ENCODE peak calls at places on chromosomes 11 and 22, in six cellular contexts. One of them, this sample, is unnamed.

GRCh38 chr11:128890543-128891409 is at the start of gene KCNJ5:
- DNase-seq in skeletal muscle cell: no peak
- DNase-seq in astrocyte of the spinal cord: no peak
- DNase-seq in cardiac muscle cell: peak
- DNase-seq in AG09309: no peak
- DNase-seq in IMR-90: no peak
- DNase-seq in this sample: peak

GRCh38 chr22:31090217-31091085 is 9.3 kb downstream of the SMTN start:
- DNase-seq in cardiac muscle cell: no peak
- DNase-seq in AG09309: no peak
- DNase-seq in astrocyte of the spinal cord: no peak
- DNase-seq in skeletal muscle cell: no peak
- DNase-seq in IMR-90: no peak
- DNase-seq in this sample: no peak

GRCh38 chr11:71179877-71180276 is 72.5 kb downstream of the SHANK2 start:
- DNase-seq in cardiac muscle cell: no peak
- DNase-seq in AG09309: no peak
- DNase-seq in astrocyte of the spinal cord: no peak
- DNase-seq in IMR-90: no peak
- DNase-seq in skeletal muscle cell: no peak
- DNase-seq in this sample: no peak

GRCh38 chr11:76935030-76935429 is 74.3 kb downstream of the ACER3 start:
- DNase-seq in IMR-90: no peak
- DNase-seq in skeletal muscle cell: no peak
- DNase-seq in astrocyte of the spinal cord: peak
- DNase-seq in cardiac muscle cell: peak
- DNase-seq in AG09309: no peak
- DNase-seq in this sample: peak

GRCh38 chr11:27717377-27717776 is 17.1 kb upstream of the BDNF start:
- DNase-seq in astrocyte of the spinal cord: peak
- DNase-seq in cardiac muscle cell: no peak
- DNase-seq in skeletal muscle cell: no peak
- DNase-seq in IMR-90: no peak
- DNase-seq in AG09309: no peak
- DNase-seq in this sample: peak

GRCh38 chr11:64104632-64105031 is 61.3 kb downstream of the MACROD1 start:
- DNase-seq in cardiac muscle cell: no peak
- DNase-seq in IMR-90: no peak
- DNase-seq in astrocyte of the spinal cord: no peak
- DNase-seq in AG09309: no peak
- DNase-seq in skeletal muscle cell: no peak
- DNase-seq in this sample: no peak

GRCh38 chr11:9574806-9575530 is 1.5 kb downstream of the WEE1 start:
- DNase-seq in AG09309: peak
- DNase-seq in IMR-90: peak
- DNase-seq in skeletal muscle cell: peak
- DNase-seq in astrocyte of the spinal cord: peak
- DNase-seq in cardiac muscle cell: peak
- DNase-seq in this sample: peak

GRCh38 chr11:64742940-64743590 is 877 bp downstream of the RASGRP2 start:
- DNase-seq in astrocyte of the spinal cord: no peak
- DNase-seq in skeletal muscle cell: no peak
- DNase-seq in AG09309: no peak
- DNase-seq in cardiac muscle cell: peak
- DNase-seq in IMR-90: no peak
- DNase-seq in this sample: no peak

GRCh38 chr11:12756867-12757266 is 82.6 kb downstream of the TEAD1 start:
- DNase-seq in astrocyte of the spinal cord: no peak
- DNase-seq in cardiac muscle cell: no peak
- DNase-seq in skeletal muscle cell: no peak
- DNase-seq in IMR-90: no peak
- DNase-seq in AG09309: no peak
- DNase-seq in this sample: no peak

GRCh38 chr11:22341582-22341919 is 3.4 kb downstream of the SLC17A6 start:
- DNase-seq in cardiac muscle cell: no peak
- DNase-seq in AG09309: no peak
- DNase-seq in skeletal muscle cell: no peak
- DNase-seq in astrocyte of the spinal cord: no peak
- DNase-seq in IMR-90: no peak
- DNase-seq in this sample: no peak

GRCh38 chr11:73585834-73586575 is 11.9 kb downstream of the FAM168A start:
- DNase-seq in IMR-90: peak
- DNase-seq in AG09309: no peak
- DNase-seq in skeletal muscle cell: no peak
- DNase-seq in astrocyte of the spinal cord: peak
- DNase-seq in cardiac muscle cell: no peak
- DNase-seq in this sample: peak

GRCh38 chr11:120594746-120595145 is 83.2 kb downstream of the GRIK4 start:
- DNase-seq in cardiac muscle cell: no peak
- DNase-seq in IMR-90: no peak
- DNase-seq in AG09309: no peak
- DNase-seq in astrocyte of the spinal cord: no peak
- DNase-seq in skeletal muscle cell: no peak
- DNase-seq in this sample: no peak

GRCh38 chr11:125114518-125114917 is 3.1 kb upstream of the TMEM218 start:
- DNase-seq in astrocyte of the spinal cord: no peak
- DNase-seq in AG09309: no peak
- DNase-seq in skeletal muscle cell: no peak
- DNase-seq in cardiac muscle cell: no peak
- DNase-seq in IMR-90: no peak
- DNase-seq in this sample: no peak

GRCh38 chr11:128728767-128729587 is 35.1 kb downstream of the FLI1 start:
- DNase-seq in astrocyte of the spinal cord: no peak
- DNase-seq in IMR-90: no peak
- DNase-seq in cardiac muscle cell: no peak
- DNase-seq in skeletal muscle cell: no peak
- DNase-seq in AG09309: no peak
- DNase-seq in this sample: no peak

GRCh38 chr11:8282621-8283509 is 19.2 kb upstream of the LMO1 start:
- DNase-seq in cardiac muscle cell: peak
- DNase-seq in IMR-90: no peak
- DNase-seq in skeletal muscle cell: no peak
- DNase-seq in astrocyte of the spinal cord: no peak
- DNase-seq in AG09309: no peak
- DNase-seq in this sample: no peak

DNA sequence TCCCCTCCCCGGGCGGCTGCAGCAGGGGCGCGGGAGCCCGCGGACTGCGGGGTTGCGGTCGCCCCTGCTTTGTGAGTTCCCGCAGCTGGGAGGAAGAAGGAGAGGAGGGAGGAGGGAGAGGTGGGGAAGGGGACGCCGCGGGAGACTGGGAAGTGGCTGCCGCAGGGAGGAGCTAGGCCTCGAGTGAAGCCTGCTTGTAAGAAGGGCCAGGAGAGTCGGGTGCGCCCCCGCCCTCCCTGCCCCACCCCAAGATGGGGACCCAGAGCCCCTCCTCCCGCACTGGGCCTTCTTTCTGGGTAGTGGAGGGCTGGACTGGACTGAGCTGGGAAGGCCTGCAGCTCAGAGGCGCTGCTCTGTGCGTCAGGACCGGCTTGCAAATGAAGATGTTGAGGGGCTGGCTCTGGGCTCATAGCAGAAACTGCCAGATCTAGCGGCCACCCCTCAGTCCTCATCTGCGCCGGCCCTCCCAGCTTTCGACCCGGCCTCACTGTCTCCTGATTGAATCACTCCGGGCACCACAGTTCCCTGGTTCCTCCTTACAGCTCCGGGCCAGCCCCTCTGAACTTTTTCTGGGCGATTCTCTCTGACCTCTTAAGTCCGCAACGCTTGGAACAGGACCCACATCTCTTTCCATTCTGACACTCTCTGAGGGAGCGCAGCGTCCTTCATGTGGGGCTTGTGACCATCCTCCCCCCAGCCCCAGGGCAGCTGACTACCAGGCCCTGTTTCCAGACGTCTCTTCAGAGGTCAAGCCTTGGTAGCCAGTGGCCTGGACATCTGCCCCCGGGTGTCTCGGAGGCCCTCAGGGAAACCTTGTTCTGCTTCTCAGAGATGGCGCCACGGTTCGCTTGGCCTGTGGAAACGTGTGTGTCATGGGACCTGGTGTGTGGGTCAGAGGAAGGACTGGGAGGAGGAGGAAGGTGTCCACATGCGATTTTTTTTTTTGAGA is 21.9 kb downstream of the SERPINH1 start:
- DNase-seq in astrocyte of the spinal cord: peak
- DNase-seq in IMR-90: peak
- DNase-seq in AG09309: no peak
- DNase-seq in cardiac muscle cell: peak
- DNase-seq in skeletal muscle cell: no peak
- DNase-seq in this sample: peak
- H3K4me3 ChIP-seq in astrocyte of the spinal cord: peak
- H3K4me3 ChIP-seq in IMR-90: peak
- H3K4me3 ChIP-seq in AG09309: peak
- H3K4me3 ChIP-seq in cardiac muscle cell: peak
- H3K4me3 ChIP-seq in skeletal muscle cell: peak
- H3K4me3 ChIP-seq in this sample: peak

DNA sequence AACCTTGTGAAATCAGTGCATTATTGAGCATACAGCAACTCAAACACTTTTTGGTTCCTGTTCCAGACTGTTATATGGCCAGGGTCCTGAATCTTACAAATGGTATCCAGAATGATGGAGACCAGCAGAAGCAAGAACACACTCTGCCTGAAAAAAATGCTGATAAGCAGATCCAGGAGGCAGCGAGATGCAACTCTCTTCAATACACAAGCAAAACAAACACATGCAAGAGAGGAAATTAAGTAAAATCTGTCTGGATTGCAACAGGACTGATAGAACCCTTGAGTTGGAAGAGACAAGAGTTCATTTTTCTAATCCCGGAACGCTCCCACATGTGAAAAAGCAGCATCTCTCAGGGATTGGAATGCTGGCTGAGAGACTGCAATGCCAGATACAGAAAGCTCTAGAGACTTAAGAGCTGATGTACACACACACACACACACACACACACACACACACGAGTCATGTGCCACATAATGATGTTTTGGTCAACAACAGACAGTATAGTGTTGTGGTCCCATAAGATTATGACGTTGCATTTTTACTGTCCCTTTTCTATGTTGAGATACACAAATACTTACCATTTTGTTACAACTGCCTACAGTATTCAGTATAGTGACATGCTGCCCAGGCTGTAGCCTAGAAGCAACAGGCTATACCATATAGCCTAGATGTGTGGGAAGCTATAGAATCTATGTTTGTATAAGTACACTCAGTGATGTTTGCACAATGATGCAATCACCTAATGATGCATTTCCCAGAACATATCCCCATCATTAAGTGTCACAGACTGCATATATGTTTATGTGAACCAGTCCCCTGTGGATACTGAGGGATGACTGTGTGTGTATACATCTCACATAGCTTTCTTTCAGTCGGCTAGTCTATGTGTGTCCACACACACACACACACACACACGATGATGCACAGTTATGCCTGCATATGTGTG is 406.6 kb downstream of the LARGE1 start:
- DNase-seq in cardiac muscle cell: no peak
- DNase-seq in astrocyte of the spinal cord: no peak
- DNase-seq in skeletal muscle cell: peak
- DNase-seq in IMR-90: peak
- DNase-seq in AG09309: no peak
- DNase-seq in this sample: peak
- H3K4me3 ChIP-seq in cardiac muscle cell: no peak
- H3K4me3 ChIP-seq in astrocyte of the spinal cord: no peak
- H3K4me3 ChIP-seq in skeletal muscle cell: no peak
- H3K4me3 ChIP-seq in IMR-90: no peak
- H3K4me3 ChIP-seq in AG09309: no peak
- H3K4me3 ChIP-seq in this sample: no peak

DNA sequence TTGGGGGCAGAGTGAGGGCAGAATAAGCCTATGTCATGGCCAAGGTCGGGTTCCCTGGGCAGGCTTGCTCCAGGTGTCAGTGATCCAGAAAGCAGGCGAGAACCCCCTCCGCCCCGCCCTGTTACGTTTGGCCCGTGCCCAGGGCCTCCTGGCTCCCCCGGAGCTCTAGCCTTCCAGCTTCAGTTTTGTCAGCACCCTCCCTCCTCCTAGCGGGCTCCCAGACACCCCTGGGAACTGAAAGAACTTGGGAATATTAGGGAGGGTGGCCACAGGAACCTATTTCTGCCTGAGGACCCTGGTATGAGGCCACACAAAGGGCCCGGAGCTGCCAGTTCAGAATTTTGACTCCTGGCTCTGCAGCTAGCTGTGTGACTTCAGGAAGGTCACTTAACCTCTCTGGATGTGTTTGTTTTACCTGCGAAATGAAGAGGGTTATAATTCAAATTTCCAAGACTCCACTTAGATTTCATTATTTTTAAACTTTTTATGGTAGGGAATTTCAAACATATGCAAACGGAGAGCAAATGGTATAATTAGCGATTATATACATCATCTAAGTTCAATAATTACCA is 1.2 kb downstream of the TUBA8 start:
- DNase-seq in AG09309: no peak
- DNase-seq in astrocyte of the spinal cord: no peak
- DNase-seq in IMR-90: no peak
- DNase-seq in skeletal muscle cell: no peak
- DNase-seq in cardiac muscle cell: no peak
- DNase-seq in this sample: no peak
- H3K4me3 ChIP-seq in AG09309: no peak
- H3K4me3 ChIP-seq in astrocyte of the spinal cord: no peak
- H3K4me3 ChIP-seq in IMR-90: no peak
- H3K4me3 ChIP-seq in skeletal muscle cell: no peak
- H3K4me3 ChIP-seq in cardiac muscle cell: no peak
- H3K4me3 ChIP-seq in this sample: no peak

DNA sequence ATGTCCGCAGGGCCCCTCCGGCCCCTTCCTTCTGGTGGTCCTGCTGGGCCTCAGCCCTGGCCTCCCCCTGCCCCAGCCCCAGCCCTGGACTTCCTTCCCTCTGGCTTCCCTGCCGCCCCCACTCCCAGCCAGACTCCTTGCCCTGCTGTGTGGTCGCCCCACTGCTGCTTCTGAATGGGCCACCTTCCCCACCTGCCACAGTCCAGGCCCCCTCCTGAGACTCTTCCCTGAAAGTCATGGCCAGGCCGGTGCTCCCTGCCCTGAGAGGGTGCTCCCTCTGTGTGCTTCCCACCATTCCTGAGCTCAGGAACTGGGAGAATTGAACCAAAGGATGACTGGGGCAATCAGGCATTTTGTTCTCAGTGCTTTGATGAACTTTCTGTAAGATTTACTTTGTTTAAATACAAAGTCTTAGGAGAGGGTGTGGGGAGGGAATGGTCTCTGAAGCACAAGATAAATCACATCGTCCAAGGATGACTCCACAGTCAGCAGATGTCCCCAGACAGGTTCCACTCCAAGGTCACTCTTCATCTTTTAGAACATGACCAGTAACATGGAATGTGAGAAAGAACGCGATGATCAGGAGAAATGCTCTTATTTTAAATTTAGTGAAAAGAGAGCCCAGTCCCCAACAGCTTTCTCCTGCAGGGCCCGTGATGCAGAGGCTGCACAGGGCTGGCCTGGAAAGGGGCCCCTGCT is 774 bp downstream of the APOBEC3D start:
- DNase-seq in astrocyte of the spinal cord: no peak
- DNase-seq in cardiac muscle cell: no peak
- DNase-seq in AG09309: no peak
- DNase-seq in IMR-90: no peak
- DNase-seq in skeletal muscle cell: no peak
- DNase-seq in this sample: no peak
- H3K4me3 ChIP-seq in astrocyte of the spinal cord: peak
- H3K4me3 ChIP-seq in cardiac muscle cell: no peak
- H3K4me3 ChIP-seq in AG09309: peak
- H3K4me3 ChIP-seq in IMR-90: no peak
- H3K4me3 ChIP-seq in skeletal muscle cell: peak
- H3K4me3 ChIP-seq in this sample: peak

This sample was measured in fibroblast of the aortic adventitia.